ENCODE peak calls at places on chromosomes 1 and 21, in ten cellular contexts. L is ovary, P is foreskin fibroblast, D is NB4, X is stomach, R is right lobe of liver, T is psoas muscle, U is mucosa of descending colon, E is OCI-LY7, Q is left lung. V is an unnamed sample.

GRCh38 chr1:107076846-107077245 is 20.4 kb downstream of the PRMT6 start:
- DNase-seq in P (peak; percentile 89), U (no peak), L (no peak), T (no peak), E (no peak), Q (no peak), R (no peak), D (peak; percentile 36), X (no peak), V (peak; percentile 2)

GRCh38 chr1:111719561-111720239 is 19.5 kb downstream of the INKA2 start:
- DNase-seq in X (no peak), R (no peak), Q (no peak), D (no peak), L (no peak), P (no peak), E (no peak), U (no peak), T (peak; percentile 77), V (no peak)

GRCh38 chr1:192807968-192808587 is 761 bp upstream of the RGS2 start:
- DNase-seq in U (no peak), T (no peak), L (no peak), X (no peak), P (peak; percentile 32), D (peak; percentile 10), R (no peak), E (no peak), Q (no peak), V (no peak)

GRCh38 chr1:38580591-38580990 is 279.0 kb downstream of the RRAGC start:
- DNase-seq in U (no peak), E (no peak), L (no peak), R (no peak), D (no peak), Q (no peak), P (no peak), X (no peak), T (no peak), V (no peak)

GRCh38 chr1:82445132-82445531 is 644.4 kb downstream of the ADGRL2 start:
- DNase-seq in E (no peak), X (no peak), R (no peak), P (no peak), U (no peak), D (no peak), T (no peak), Q (no peak), L (no peak), V (no peak)

GRCh38 chr21:42785666-42786427 is 93.5 kb downstream of the WDR4 start:
- DNase-seq in U (no peak), R (no peak), L (no peak), E (no peak), T (no peak), X (no peak), P (no peak), Q (peak; percentile 80), D (no peak), V (no peak)

GRCh38 chr1:226064168-226064815 is 1.8 kb downstream of the H3-3A start:
- DNase-seq in X (peak; percentile 36), R (no peak), L (no peak), T (no peak), U (no peak), P (no peak), E (peak; percentile 45), D (peak; percentile 36), Q (no peak), V (no peak)

GRCh38 chr1:28417441-28418277 is 48.1 kb downstream of the PHACTR4 start:
- DNase-seq in D (peak; percentile 32), T (no peak), E (no peak), U (no peak), P (peak; percentile 30), L (no peak), X (no peak), Q (no peak), R (no peak), V (no peak)

GRCh38 chr1:155185783-155186265 is 12.2 kb downstream of the TRIM46 start:
- DNase-seq in D (no peak), E (no peak), T (peak; percentile 41), U (peak; percentile 34), X (peak; percentile 28), R (no peak), L (no peak), Q (no peak), P (no peak), V (no peak)

GRCh38 chr1:34923490-34923889 is 6.0 kb downstream of the DLGAP3 start:
- DNase-seq in L (no peak), T (no peak), U (no peak), R (no peak), E (no peak), Q (no peak), X (no peak), P (no peak), D (no peak), V (no peak)

GRCh38 chr1:40039757-40040510 is 595 bp upstream of the CAP1 start:
- DNase-seq in P (peak; percentile 91), L (peak; percentile 90), X (peak; percentile 83), Q (peak; percentile 97), U (peak; percentile 93), T (peak; percentile 94), R (peak; percentile 85), E (peak; percentile 89), D (peak; percentile 95), V (peak; percentile 77)

GRCh38 chr1:24875257-24875656 is 54.8 kb downstream of the RUNX3 start:
- DNase-seq in E (no peak), L (no peak), Q (no peak), D (no peak), T (no peak), X (no peak), R (peak; percentile 28), P (no peak), U (no peak), V (no peak)
- TF ChIP-seq CTCF in E (no peak), L (no peak), Q (no peak), D (no peak), T (no peak), X (no peak), R (no peak), P (no peak), U (no peak), V (no peak)

GRCh38 chr1:241640149-241640866 is at the start of the genes CHML and OPN3:
- DNase-seq in P (peak; percentile 90), T (peak; percentile 96), D (peak; percentile 91), E (peak; percentile 89), X (peak; percentile 96), R (peak; percentile 97), L (peak; percentile 97), U (peak; percentile 99), Q (peak; percentile 99), V (no peak)

GRCh38 chr1:241642593-241642944 is 2.4 kb upstream of the CHML start:
- DNase-seq in E (no peak), U (no peak), L (no peak), D (no peak), Q (no peak), T (no peak), X (no peak), R (no peak), P (no peak), V (no peak)

GRCh38 chr1:241639653-241640148 is 468 bp downstream of the CHML start:
- DNase-seq in T (peak; percentile 52), X (no peak), D (peak; percentile 66), R (peak; percentile 60), P (no peak), Q (peak; percentile 86), L (peak; percentile 63), U (no peak), E (peak; percentile 32), V (no peak)

GRCh38 chr1:241641748-241642592 is 1.8 kb upstream of the CHML start:
- DNase-seq in X (no peak), Q (no peak), E (no peak), L (no peak), D (no peak), T (no peak), P (peak; percentile 63), U (no peak), R (no peak), V (no peak)

DNA sequence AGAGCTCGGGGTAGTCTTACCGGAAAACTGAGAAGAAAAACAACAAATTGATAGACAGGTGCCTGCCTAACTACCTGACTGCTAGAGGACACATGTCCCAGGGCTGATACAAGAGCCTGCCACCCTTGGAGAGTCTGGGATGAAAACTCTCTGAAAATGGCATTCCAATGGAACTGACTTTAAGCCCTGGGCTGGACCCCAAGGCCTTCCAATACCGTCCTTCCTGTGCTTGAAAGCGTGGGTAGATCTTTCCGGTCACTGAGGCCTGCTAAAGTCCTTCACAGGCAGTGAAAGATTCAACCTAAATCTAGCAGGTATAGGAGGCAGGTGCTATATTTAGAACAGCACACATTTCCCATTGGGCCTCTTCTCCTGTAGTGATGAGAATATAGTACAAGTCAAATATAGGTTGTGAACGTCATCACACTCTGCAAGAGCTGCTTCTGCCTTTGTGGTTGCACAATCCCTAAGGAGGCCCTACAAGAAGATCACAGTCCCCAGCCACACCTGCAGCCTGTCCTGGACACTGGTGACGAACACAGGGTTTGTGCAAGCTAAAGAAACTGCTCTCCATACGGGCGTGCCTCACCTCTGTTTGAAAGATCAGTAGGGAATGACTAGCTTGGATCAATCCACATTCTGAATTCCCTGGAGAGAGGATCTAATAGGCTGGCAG is 836 bp upstream of the CHML start:
- DNase-seq in Q (no peak), D (peak; percentile 70), L (no peak), T (no peak), P (no peak), E (peak; percentile 10), R (no peak), X (no peak), U (peak; percentile 45), V (no peak)
- H3K4me3 ChIP-seq in Q (peak overlapping the region; percentile 82), D (no peak overlapping the region), L (no peak overlapping the region), T (peak overlapping the region; percentile 85), P (peak overlapping the region; percentile 55), E (peak overlapping the region; percentile 98), R (peak overlapping the region; percentile 44), X (peak overlapping the region; percentile 84), U (no peak overlapping the region), V (peak overlapping the region; percentile 34)

GRCh38 chr21:45236481-45236880 is 51.2 kb downstream of the POFUT2 start:
- DNase-seq in Q (no peak), E (peak; percentile 10), L (no peak), P (no peak), T (no peak), R (no peak), U (no peak), D (peak; percentile 48), X (no peak), V (no peak)
- TF ChIP-seq CTCF in Q (no peak), E (no peak), L (no peak), P (no peak), T (no peak), R (no peak), U (no peak), D (peak; percentile 19), X (no peak), V (no peak)

DNA sequence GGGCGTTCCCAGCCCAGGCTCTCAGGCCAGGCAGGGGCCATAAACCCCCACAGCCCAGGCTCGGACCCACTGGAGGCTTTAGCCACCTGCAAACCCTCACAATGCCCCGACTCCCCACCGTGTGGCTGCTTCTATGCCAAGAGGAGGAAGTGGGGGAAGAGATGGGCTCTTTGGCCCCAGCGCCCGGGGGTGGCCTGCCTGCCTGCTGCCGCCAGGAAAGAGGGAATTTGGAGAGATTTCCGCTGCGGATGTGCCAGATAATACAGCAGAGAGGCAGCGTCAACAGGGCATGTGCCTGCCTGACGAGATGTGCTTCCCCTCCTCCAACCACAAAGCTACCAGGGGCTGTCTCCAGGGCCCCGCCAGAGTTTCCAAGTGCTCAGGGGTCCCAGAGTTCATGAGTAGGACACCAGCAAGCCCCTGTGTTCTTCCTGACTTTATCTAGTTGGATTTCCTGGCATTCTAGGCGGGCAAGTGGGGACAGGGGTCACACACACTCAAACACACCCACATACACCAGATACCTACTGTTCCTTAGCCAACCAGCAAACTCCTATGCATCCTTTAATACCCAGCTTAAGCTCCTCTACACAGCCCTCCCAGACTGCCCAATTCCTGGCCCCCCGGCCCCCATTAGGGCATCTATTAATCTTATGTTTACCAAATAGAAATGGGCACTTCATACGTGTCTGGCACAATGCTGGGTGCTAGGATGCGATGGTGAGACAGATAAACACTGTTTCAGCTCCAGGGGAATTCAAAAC is 14.1 kb downstream of the EPHA2 start:
- DNase-seq in Q (peak; percentile 65), L (no peak), E (no peak), D (no peak), T (no peak), X (no peak), R (no peak), U (no peak), P (no peak), V (no peak)
- H3K4me3 ChIP-seq in Q (no peak overlapping the region), L (no peak overlapping the region), E (no peak overlapping the region), D (no peak overlapping the region), T (no peak overlapping the region), X (no peak overlapping the region), R (no peak overlapping the region), U (no peak overlapping the region), P (no peak overlapping the region), V (no peak overlapping the region)